ENCODE peak calls at places on chromosomes 5 and 9, in four cellular contexts. M, R, B and J are unnamed samples.

GRCh38 chr9:114282507-114282906 is 40.4 kb upstream of the ORM1 start:
- DNase-seq in B (peak), R (no peak), M (no peak), J (no peak)

GRCh38 chr9:125412166-125412565 is 150.5 kb downstream of the GAPVD1 start:
- DNase-seq in B (peak), M (no peak), R (no peak), J (no peak)

GRCh38 chr5:43041131-43041668 is 1.1 kb upstream of the ANXA2R start:
- DNase-seq in M (no peak), R (peak), B (peak), J (no peak)

GRCh38 chr9:127498298-127498697 is 47.0 kb downstream of the LRSAM1 start:
- DNase-seq in M (no peak), B (no peak), R (no peak), J (no peak)

GRCh38 chr9:19992556-19992955 is 203.7 kb upstream of the SLC24A2 start:
- DNase-seq in M (no peak), B (no peak), R (no peak), J (no peak)

GRCh38 chr9:120431268-120431667 is 148.7 kb downstream of the CDK5RAP2 start:
- DNase-seq in M (no peak), R (peak), B (no peak), J (no peak)

GRCh38 chr5:92637247-92637646 is 943.8 kb downstream of the NR2F1-AS1 start:
- DNase-seq in M (no peak), R (no peak), B (no peak), J (no peak)

GRCh38 chr9:131464354-131465000 is 38.2 kb upstream of the POMT1 start:
- DNase-seq in R (peak), B (no peak), M (no peak), J (peak)

GRCh38 chr9:125513634-125514413 is 193.2 kb downstream of the MAPKAP1 start:
- DNase-seq in R (peak), M (no peak), B (peak), J (no peak)

GRCh38 chr9:134623408-134624066 is 18.1 kb upstream of the COL5A1 start:
- DNase-seq in M (no peak), R (no peak), B (no peak), J (peak)

GRCh38 chr5:16856531-16856930 is 79.6 kb downstream of the MYO10 start:
- DNase-seq in B (no peak), M (no peak), R (peak), J (no peak)

GRCh38 chr9:108709126-108709525 is 146.7 kb downstream of the ACTL7B start:
- DNase-seq in B (no peak), R (no peak), M (no peak), J (no peak)

GRCh38 chr9:125679597-125680189 is 27.3 kb downstream of the MAPKAP1 start:
- DNase-seq in R (no peak), M (no peak), B (no peak), J (no peak)

GRCh38 chr5:6633469-6634326 is 458 bp downstream of the SRD5A1 start:
- DNase-seq in B (no peak), M (no peak), R (peak), J (peak)

GRCh38 chr9:92638621-92639101 is 31.3 kb downstream of the IPPK start:
- DNase-seq in M (no peak), R (no peak), B (no peak), J (peak)

GRCh38 chr5:13659391-13659790 is 285.1 kb downstream of the DNAH5 start:
- DNase-seq in R (no peak), B (no peak), M (no peak), J (no peak)

GRCh38 chr5:74332654-74333053 is 307.9 kb downstream of the ENC1 start:
- DNase-seq in R (no peak), M (no peak), B (no peak), J (no peak)

GRCh38 chr5:111058064-111058463 is 13.4 kb upstream of the TSLP start:
- DNase-seq in M (no peak), B (no peak), R (no peak), J (no peak)

DNA sequence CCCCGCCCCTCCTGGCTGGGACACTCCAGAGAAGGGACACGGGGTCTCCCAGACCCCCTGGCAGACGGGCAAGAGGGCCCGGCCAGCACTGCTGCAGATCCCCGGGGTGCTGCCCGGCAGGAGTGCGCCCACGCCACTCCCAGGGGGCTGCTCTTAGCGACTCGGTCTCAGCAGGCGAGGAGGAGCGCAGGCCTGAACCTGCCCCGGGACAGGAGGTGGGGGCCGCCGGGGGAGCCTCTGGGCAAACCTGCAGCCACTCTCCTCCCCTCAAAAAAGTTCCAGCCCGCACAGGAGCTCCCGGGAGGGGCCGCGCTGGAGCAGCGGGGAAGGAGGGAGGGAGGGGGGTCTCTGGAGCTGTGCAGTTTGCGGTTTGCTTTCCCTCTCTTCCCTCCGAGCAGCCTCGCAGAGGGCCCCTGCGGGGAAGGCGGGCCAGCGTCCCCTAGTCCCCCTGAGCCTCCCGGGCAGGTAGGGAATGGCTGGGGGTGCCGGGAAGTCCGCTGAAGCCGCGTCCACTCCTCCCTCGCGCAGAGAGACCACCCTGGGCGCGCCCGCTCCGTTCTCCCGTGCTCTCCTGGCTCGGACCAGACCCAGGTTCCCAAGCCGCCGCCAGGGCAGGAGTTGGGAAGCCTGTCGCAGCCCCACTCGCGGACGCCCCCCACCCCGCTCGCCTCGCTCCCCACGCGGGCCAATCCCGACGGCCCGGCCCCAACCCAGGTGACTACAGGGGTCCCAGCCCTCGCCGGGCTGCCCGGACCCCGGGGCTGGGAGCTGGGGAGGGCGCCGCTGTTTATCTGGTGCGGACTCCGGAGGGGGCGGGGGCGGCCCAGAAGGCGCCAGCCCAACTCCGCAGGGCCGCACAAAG is 44.2 kb downstream of the NACC2 start:
- DNase-seq in M (no peak), R (peak), B (no peak), J (peak)
- H3K4me3 ChIP-seq in M (peak), R (peak), B (peak), J (peak)

DNA sequence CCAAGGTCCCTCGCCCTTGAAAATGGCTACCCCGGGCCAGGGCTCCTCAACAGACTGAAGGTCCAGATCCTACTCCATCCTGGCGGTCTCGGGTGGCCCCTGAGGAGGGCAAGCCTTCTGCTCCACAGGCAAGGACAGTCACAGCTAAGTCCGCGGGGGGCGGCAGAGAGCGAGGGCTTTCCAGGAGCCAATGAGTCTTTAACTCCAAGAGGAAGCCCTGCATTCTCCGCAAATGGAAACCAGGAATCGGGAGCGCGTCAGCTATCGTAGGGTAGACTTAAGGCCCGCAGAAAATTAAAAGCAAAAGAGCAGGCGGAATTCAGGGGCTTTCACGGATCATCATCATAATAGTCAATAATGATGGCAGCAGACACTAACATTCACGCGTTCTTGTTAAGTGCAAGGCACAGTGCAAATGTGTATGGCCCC is 87.8 kb upstream of the TNFAIP8 start:
- DNase-seq in M (peak), B (peak), R (peak), J (peak)
- TF ChIP-seq POLR2A in M (no peak), B (no peak), R (no peak), J (no peak)

DNA sequence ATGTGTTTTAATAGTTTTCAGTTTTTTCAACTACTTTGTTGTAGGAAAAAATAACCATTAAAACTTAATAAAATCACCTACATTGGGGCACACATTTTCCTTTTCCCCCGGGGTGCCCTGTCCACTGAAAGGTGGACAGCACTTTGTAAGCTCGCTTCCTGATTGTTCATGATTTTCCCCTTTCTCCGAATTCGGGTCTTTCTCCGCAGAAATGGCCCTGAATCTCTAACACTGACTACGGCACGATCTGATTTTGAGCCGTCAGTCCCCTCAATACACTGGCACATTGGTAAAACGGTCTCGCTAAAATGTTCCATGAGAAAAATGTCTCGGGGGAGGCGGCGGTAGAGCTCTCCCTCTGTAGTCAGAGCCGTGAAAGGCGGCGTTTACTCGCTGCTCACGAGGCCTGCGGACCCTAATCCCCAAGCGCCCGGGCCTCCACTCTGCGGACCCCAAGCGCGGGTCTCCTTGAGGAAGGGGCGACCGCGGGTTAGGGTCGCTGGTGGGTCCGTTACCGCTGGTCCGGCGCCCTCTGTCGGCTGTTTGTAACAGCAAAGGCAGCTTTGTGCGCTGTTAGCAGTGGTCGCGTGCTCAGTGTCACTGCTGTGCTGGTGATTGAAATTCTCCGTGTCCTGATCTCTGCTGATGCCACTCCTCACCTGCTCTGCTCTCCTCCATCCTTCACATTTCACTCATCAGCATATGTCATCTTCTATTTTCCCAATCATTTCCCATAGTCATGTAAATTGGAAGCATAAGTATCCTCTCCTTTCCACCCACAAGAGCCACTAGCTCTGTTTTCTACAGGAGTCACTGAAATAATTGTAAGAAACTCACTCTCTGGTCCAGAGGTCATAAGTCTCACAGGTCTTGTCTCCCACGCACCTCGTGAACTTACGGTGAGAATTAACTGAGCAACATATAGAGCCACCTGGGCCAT is 10.8 kb upstream of the IFNA2 start:
- DNase-seq in B (peak), R (peak), M (no peak), J (peak)
- H3K4me3 ChIP-seq in B (peak), R (peak), M (peak), J (peak)

DNA sequence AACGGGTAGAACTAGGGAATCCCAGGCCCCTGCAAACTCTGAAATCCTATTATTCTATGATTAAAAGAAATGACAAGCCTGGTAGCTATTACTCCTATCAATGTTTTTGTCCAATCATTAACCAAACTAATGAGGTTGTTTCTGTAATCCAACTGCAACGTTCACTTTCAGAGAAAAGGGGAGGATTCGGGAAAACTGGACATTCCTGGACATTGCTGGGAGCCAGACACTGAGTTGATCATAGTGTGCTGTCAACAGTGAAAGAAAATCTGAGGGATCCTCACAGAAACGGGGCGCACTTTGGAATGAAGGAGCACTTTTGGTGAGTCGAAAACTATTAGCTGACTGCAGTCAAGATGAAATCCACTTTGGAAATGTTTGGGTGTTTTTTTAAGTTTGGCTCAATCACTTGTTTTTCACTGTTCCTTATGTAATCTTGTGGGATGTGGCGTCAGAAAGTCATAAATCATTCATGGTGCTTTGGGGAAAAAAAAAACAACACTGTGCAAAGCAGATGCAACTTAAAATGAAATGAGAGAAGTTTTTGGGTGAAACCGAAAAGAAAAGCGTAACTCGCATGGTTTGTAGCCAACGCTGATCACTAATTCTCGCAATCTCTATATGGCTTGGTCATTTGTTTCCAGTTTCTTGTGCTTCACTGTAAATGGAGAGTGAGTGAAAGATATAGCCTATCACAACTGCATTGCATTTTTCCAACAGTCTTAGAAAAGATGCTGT is 51.2 kb upstream of the ADRA1B start:
- DNase-seq in M (no peak), B (no peak), R (no peak), J (no peak)
- TF ChIP-seq POLR2A in M (no peak), B (no peak), R (no peak), J (no peak)

GRCh38 chr5:125409101-125409495 is 662.7 kb upstream of the ZNF608 start:
- DNase-seq in R (no peak), M (no peak), B (no peak), J (no peak)

GRCh38 chr5:125408582-125409069 is 662.2 kb upstream of the ZNF608 start:
- DNase-seq in M (no peak), R (no peak), B (no peak), J (no peak)

GRCh38 chr5:125410501-125411162 is 664.2 kb upstream of the ZNF608 start:
- DNase-seq in M (no peak), R (no peak), B (no peak), J (no peak)

GRCh38 chr5:125411163-125412050 is 665.0 kb upstream of the ZNF608 start:
- DNase-seq in M (no peak), R (no peak), B (peak), J (peak)

DNA sequence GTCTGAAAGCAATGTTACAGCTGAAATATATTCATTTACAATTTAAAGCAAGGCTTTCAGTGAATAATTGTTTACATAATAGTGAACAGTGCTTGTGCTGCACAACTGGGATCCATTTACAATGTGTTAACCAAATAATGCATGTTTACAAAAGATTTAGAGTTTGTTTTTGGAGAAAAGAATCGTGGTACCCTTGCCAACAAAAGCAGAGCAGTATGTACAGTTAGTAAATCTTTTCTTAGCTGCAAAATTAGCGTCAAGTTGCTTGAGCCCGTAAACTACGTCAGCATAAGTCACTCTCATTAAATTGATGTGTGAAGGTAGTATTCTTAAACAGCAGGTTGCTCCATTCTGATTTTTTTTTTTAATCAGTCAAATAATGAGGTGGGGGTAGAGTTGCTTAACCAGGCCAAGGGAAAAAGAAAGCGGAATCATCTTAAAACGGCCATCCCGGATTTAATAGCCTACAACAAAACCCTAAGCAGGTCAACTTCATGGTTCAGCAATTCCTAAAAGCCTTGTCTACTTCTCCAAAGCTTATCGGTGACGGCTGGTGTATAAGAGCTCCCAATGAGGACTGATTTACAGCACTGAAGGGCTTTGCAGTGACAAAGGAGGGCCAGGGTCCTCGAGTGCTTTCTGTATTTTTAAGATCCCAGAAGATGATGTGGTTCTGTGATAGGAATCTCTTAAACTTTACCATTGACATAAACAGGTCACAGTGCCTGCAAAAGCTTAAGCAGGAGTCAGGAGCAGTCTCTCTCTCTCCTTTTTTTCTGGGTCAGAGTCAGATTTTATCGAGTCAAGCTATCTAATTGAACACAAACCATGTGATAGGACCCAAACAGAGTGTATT is 663.3 kb upstream of the ZNF608 start:
- DNase-seq in R (no peak), B (no peak), M (no peak), J (no peak)
- H3K4me3 ChIP-seq in R (no peak), B (no peak), M (no peak), J (peak)